ENCODE peak calls at places on chromosomes 13 and 19, in nine cellular contexts. I is CD4-positive, alpha-beta T cell; N is left lung; V is stimulated activated naive B cell treated with anti-CD40 and anti-IgM and Interleukin-4, amounts not matched to agents 10 μg/mL and 1 μg/mL and 100 μg/mL, for 72 hours; W is aorta; D is T-cell; H is natural killer cell; A is activated naive CD4-positive, alpha-beta T cell treated with anti-CD3 and anti-CD28 coated beads, Interleukin-2, amount 50 U/mL, for 72 hours; U is upper lobe of left lung. B is an unnamed sample.
A peak's percentile ranks its signal among the peaks of the same experiment; 100 is the strongest.

GRCh38 chr19:610801-611505 is 21.3 kb downstream of the HCN2 start:
- ATAC-seq in I (peak; percentile 71), A (peak; percentile 40), N (peak; percentile 56), U (peak; percentile 41), V (peak; percentile 46), W (no peak), H (peak; percentile 49), D (peak; percentile 80), B (peak; percentile 30)

GRCh38 chr13:80336335-80336734 is 4.6 kb downstream of the SPRY2 start:
- ATAC-seq in A (no peak), I (no peak), D (no peak), U (no peak), N (no peak), W (no peak), V (no peak), H (no peak), B (no peak)

GRCh38 chr19:19134687-19135158 is 3.6 kb downstream of the TMEM161A start:
- ATAC-seq in I (peak; percentile 30), V (peak; percentile 30), H (no peak), N (peak; percentile 35), W (no peak), U (no peak), D (no peak), A (no peak), B (no peak)

GRCh38 chr13:73714522-73714921 is 419.7 kb downstream of the KLF12 start:
- ATAC-seq in A (no peak), N (no peak), I (no peak), W (no peak), D (no peak), U (no peak), V (no peak), H (no peak), B (no peak)

GRCh38 chr13:110352735-110353134 is 45.7 kb downstream of the COL4A2 start:
- ATAC-seq in N (no peak), I (no peak), V (no peak), U (no peak), A (no peak), W (no peak), D (no peak), H (no peak), B (no peak)

GRCh38 chr19:11361037-11361770 is 6.0 kb downstream of the PLPPR2 start:
- ATAC-seq in D (no peak), N (peak; percentile 89), V (no peak), U (no peak), I (no peak), H (no peak), W (peak; percentile 3), A (no peak), B (no peak)

GRCh38 chr19:30861896-30862295 is 487.3 kb downstream of the TSHZ3 start:
- ATAC-seq in H (no peak), D (no peak), V (no peak), N (no peak), A (no peak), U (no peak), I (no peak), W (no peak), B (no peak)

GRCh38 chr19:30227661-30228112 is 144.5 kb upstream of the ZNF536 start:
- ATAC-seq in A (peak; percentile 26), W (peak; percentile 79), I (no peak), N (peak; percentile 90), H (peak; percentile 46), V (peak; percentile 71), D (peak; percentile 36), U (peak; percentile 85), B (peak; percentile 63)

GRCh38 chr19:10639836-10640235 is 14.3 kb upstream of the ILF3 start:
- ATAC-seq in U (peak; percentile 43), W (no peak), N (peak; percentile 52), I (no peak), D (no peak), A (no peak), H (no peak), V (peak; percentile 94), B (no peak)

GRCh38 chr13:73715910-73716257 is 418.3 kb downstream of the KLF12 start:
- ATAC-seq in U (no peak), I (peak; percentile 65), A (peak; percentile 65), H (peak; percentile 50), D (peak; percentile 37), W (no peak), N (no peak), V (peak; percentile 73), B (peak; percentile 61)

GRCh38 chr19:46990998-46991676 is 28.5 kb upstream of the NPAS1 start:
- ATAC-seq in D (peak; percentile 62), W (peak; percentile 86), H (peak; percentile 57), I (peak; percentile 63), V (peak; percentile 36), A (peak; percentile 64), N (peak; percentile 85), U (peak; percentile 87), B (peak; percentile 35)

GRCh38 chr19:45598267-45599011 is 3.6 kb downstream of the GPR4 start:
- ATAC-seq in H (no peak), W (no peak), V (peak; percentile 61), I (no peak), N (no peak), U (peak; percentile 27), A (peak; percentile 50), D (peak; percentile 28), B (peak; percentile 30)

GRCh38 chr13:111027481-111028439 is 87.3 kb upstream of the ARHGEF7 start:
- ATAC-seq in I (no peak), N (peak; percentile 60), A (no peak), U (no peak), H (no peak), V (no peak), D (no peak), W (no peak), B (no peak)

GRCh38 chr13:95710313-95710712 is 33.4 kb downstream of the DNAJC3 start:
- ATAC-seq in V (no peak), D (no peak), H (no peak), N (no peak), A (no peak), W (no peak), I (no peak), U (no peak), B (no peak)

GRCh38 chr19:46000497-46001246 is 5.4 kb downstream of the CCDC61 start:
- ATAC-seq in D (peak; percentile 99), A (peak; percentile 84), W (peak; percentile 46), N (peak; percentile 95), H (peak; percentile 82), V (peak; percentile 89), U (peak; percentile 63), I (peak; percentile 99), B (peak; percentile 94)

GRCh38 chr19:53037101-53038097 is 7.1 kb upstream of the ERVV-2 start:
- ATAC-seq in U (peak; percentile 43), H (no peak), V (peak; percentile 33), D (no peak), I (no peak), A (no peak), W (no peak), N (peak; percentile 79), B (no peak)

GRCh38 chr19:28737021-28737525 is 475.9 kb downstream of the UQCRFS1 start:
- ATAC-seq in I (no peak), D (peak; percentile 24), H (peak; percentile 58), A (peak; percentile 58), V (peak; percentile 78), W (peak; percentile 66), N (peak; percentile 70), U (peak; percentile 64), B (no peak)

GRCh38 chr19:30596813-30597399 is 224.7 kb downstream of the ZNF536 start:
- ATAC-seq in V (no peak), A (no peak), W (no peak), U (no peak), N (no peak), D (no peak), H (no peak), I (no peak), B (no peak)

GRCh38 chr19:7355151-7355845 is 6.6 kb downstream of the ARHGEF18 start:
- ATAC-seq in H (no peak), U (peak; percentile 13), W (peak; percentile 45), V (no peak), D (no peak), I (no peak), A (no peak), N (peak; percentile 32), B (no peak)

GRCh38 chr13:113607477-113608245 is 23.1 kb downstream of the TFDP1 start:
- ATAC-seq in I (peak; percentile 29), A (no peak), D (no peak), U (peak; percentile 53), W (peak; percentile 58), N (peak; percentile 60), V (no peak), H (peak; percentile 92), B (no peak)

GRCh38 chr13:30804474-30804873 is 69.1 kb downstream of the ALOX5AP start:
- ATAC-seq in D (no peak), V (no peak), I (no peak), W (no peak), U (no peak), A (no peak), H (no peak), N (no peak), B (no peak)

GRCh38 chr13:20482818-20483217 is 42.8 kb downstream of the CRYL1 start:
- ATAC-seq in H (no peak), I (no peak), W (no peak), D (no peak), A (no peak), V (no peak), U (no peak), N (no peak), B (no peak)

GRCh38 chr13:41916173-41916954 is 44.5 kb downstream of the VWA8 start:
- ATAC-seq in D (peak; percentile 86), I (peak; percentile 80), U (peak; percentile 16), H (peak; percentile 76), A (peak; percentile 65), N (peak; percentile 62), W (no peak), V (peak; percentile 90), B (peak; percentile 87)

GRCh38 chr19:40741527-40742390 is 8.5 kb downstream of the ACTMAP start:
- ATAC-seq in U (no peak), I (no peak), W (no peak), H (no peak), D (no peak), V (peak; percentile 12), N (no peak), A (no peak), B (no peak)

GRCh38 chr13:41332829-41333228 is 21.8 kb downstream of the NAA16 start:
- ATAC-seq in D (no peak), H (no peak), N (no peak), V (no peak), I (no peak), W (no peak), A (no peak), U (no peak), B (no peak)

B was measured in activated CD4-positive, CD25-positive, alpha-beta regulatory T cell treated with anti-CD3 and anti-CD28 coated beads, Interleukin-2, amount 50 U/mL, for 24 hours.